ENCODE peak calls at places on chromosomes 7 and 10, in nine cellular contexts. One of them, this sample, is unnamed.

GRCh38 chr10:71722849-71723248 is 3.3 kb upstream of the C10orf105 start:
- DNase-seq in HFF-Myc: no peak
- DNase-seq in Panc1: no peak
- DNase-seq in cardiac fibroblast: no peak
- DNase-seq in neural progenitor cell: no peak
- DNase-seq in foreskin fibroblast: no peak
- DNase-seq in neural crest cell: no peak
- DNase-seq in HFFc6: no peak
- DNase-seq in AG09309: no peak
- DNase-seq in this sample: no peak

GRCh38 chr7:2864999-2865670 is 21.0 kb upstream of the GNA12 start:
- DNase-seq in HFF-Myc: peak
- DNase-seq in Panc1: peak
- DNase-seq in cardiac fibroblast: peak
- DNase-seq in neural progenitor cell: peak
- DNase-seq in foreskin fibroblast: peak
- DNase-seq in neural crest cell: peak
- DNase-seq in HFFc6: peak
- DNase-seq in AG09309: no peak
- DNase-seq in this sample: peak

GRCh38 chr7:341841-342638 is 52.1 kb downstream of the FOXL3 start:
- DNase-seq in HFF-Myc: no peak
- DNase-seq in Panc1: no peak
- DNase-seq in cardiac fibroblast: no peak
- DNase-seq in neural progenitor cell: no peak
- DNase-seq in foreskin fibroblast: no peak
- DNase-seq in neural crest cell: no peak
- DNase-seq in HFFc6: no peak
- DNase-seq in AG09309: no peak
- DNase-seq in this sample: no peak

GRCh38 chr10:79056361-79056735 is 12.4 kb upstream of the ZMIZ1 start:
- DNase-seq in HFF-Myc: no peak
- DNase-seq in Panc1: no peak
- DNase-seq in cardiac fibroblast: no peak
- DNase-seq in neural progenitor cell: no peak
- DNase-seq in foreskin fibroblast: no peak
- DNase-seq in neural crest cell: no peak
- DNase-seq in HFFc6: no peak
- DNase-seq in AG09309: no peak
- DNase-seq in this sample: no peak

GRCh38 chr10:3397846-3398245 is 225.3 kb upstream of the PITRM1 start:
- DNase-seq in HFF-Myc: no peak
- DNase-seq in Panc1: no peak
- DNase-seq in cardiac fibroblast: no peak
- DNase-seq in neural progenitor cell: no peak
- DNase-seq in foreskin fibroblast: no peak
- DNase-seq in neural crest cell: no peak
- DNase-seq in HFFc6: no peak
- DNase-seq in AG09309: no peak
- DNase-seq in this sample: no peak

GRCh38 chr10:47152861-47153349 is 147.1 kb upstream of the GDF10 start:
- DNase-seq in HFF-Myc: no peak
- DNase-seq in Panc1: no peak
- DNase-seq in cardiac fibroblast: peak
- DNase-seq in neural progenitor cell: no peak
- DNase-seq in foreskin fibroblast: peak
- DNase-seq in neural crest cell: no peak
- DNase-seq in HFFc6: peak
- DNase-seq in AG09309: no peak
- DNase-seq in this sample: no peak

GRCh38 chr7:149884541-149884940 is 10.8 kb downstream of the ATP6V0E2 start:
- DNase-seq in HFF-Myc: no peak
- DNase-seq in Panc1: no peak
- DNase-seq in cardiac fibroblast: no peak
- DNase-seq in neural progenitor cell: no peak
- DNase-seq in foreskin fibroblast: no peak
- DNase-seq in neural crest cell: no peak
- DNase-seq in HFFc6: no peak
- DNase-seq in AG09309: no peak
- DNase-seq in this sample: no peak

GRCh38 chr10:114492351-114493037 is 88.2 kb upstream of the AFAP1L2 start:
- DNase-seq in HFF-Myc: no peak
- DNase-seq in Panc1: no peak
- DNase-seq in cardiac fibroblast: no peak
- DNase-seq in neural progenitor cell: no peak
- DNase-seq in foreskin fibroblast: no peak
- DNase-seq in neural crest cell: no peak
- DNase-seq in HFFc6: no peak
- DNase-seq in AG09309: no peak
- DNase-seq in this sample: no peak

GRCh38 chr7:156524737-156525597 is 115.6 kb upstream of the RNF32 start:
- DNase-seq in HFF-Myc: no peak
- DNase-seq in Panc1: no peak
- DNase-seq in cardiac fibroblast: no peak
- DNase-seq in neural progenitor cell: no peak
- DNase-seq in foreskin fibroblast: no peak
- DNase-seq in neural crest cell: no peak
- DNase-seq in HFFc6: no peak
- DNase-seq in AG09309: no peak
- DNase-seq in this sample: no peak

GRCh38 chr10:43667736-43668371 is 19.2 kb upstream of the ZNF32 start:
- DNase-seq in HFF-Myc: no peak
- DNase-seq in Panc1: no peak
- DNase-seq in cardiac fibroblast: no peak
- DNase-seq in neural progenitor cell: no peak
- DNase-seq in foreskin fibroblast: no peak
- DNase-seq in neural crest cell: no peak
- DNase-seq in HFFc6: no peak
- DNase-seq in AG09309: no peak
- DNase-seq in this sample: no peak

GRCh38 chr10:114576716-114577115 is 81.4 kb downstream of the ABLIM1 start:
- DNase-seq in HFF-Myc: no peak
- DNase-seq in Panc1: no peak
- DNase-seq in cardiac fibroblast: no peak
- DNase-seq in neural progenitor cell: no peak
- DNase-seq in foreskin fibroblast: no peak
- DNase-seq in neural crest cell: no peak
- DNase-seq in HFFc6: no peak
- DNase-seq in AG09309: no peak
- DNase-seq in this sample: no peak

GRCh38 chr7:139738101-139738489 is 39.7 kb downstream of the HIPK2 start:
- DNase-seq in HFF-Myc: no peak
- DNase-seq in Panc1: no peak
- DNase-seq in cardiac fibroblast: peak
- DNase-seq in neural progenitor cell: no peak
- DNase-seq in foreskin fibroblast: peak
- DNase-seq in neural crest cell: no peak
- DNase-seq in HFFc6: no peak
- DNase-seq in AG09309: no peak
- DNase-seq in this sample: no peak

GRCh38 chr7:85104432-85105205 is 82.2 kb downstream of the SEMA3D start:
- DNase-seq in HFF-Myc: peak
- DNase-seq in Panc1: no peak
- DNase-seq in cardiac fibroblast: peak
- DNase-seq in neural progenitor cell: no peak
- DNase-seq in foreskin fibroblast: peak
- DNase-seq in neural crest cell: no peak
- DNase-seq in HFFc6: peak
- DNase-seq in AG09309: peak
- DNase-seq in this sample: no peak

GRCh38 chr10:75008952-75009351 is 102.5 kb upstream of the SAMD8 start:
- DNase-seq in HFF-Myc: no peak
- DNase-seq in Panc1: no peak
- DNase-seq in cardiac fibroblast: no peak
- DNase-seq in neural progenitor cell: no peak
- DNase-seq in foreskin fibroblast: no peak
- DNase-seq in neural crest cell: no peak
- DNase-seq in HFFc6: no peak
- DNase-seq in AG09309: no peak
- DNase-seq in this sample: no peak

GRCh38 chr7:38907066-38907465 is 1.9 kb downstream of the VPS41 start:
- DNase-seq in HFF-Myc: no peak
- DNase-seq in Panc1: no peak
- DNase-seq in cardiac fibroblast: no peak
- DNase-seq in neural progenitor cell: no peak
- DNase-seq in foreskin fibroblast: no peak
- DNase-seq in neural crest cell: no peak
- DNase-seq in HFFc6: no peak
- DNase-seq in AG09309: no peak
- DNase-seq in this sample: no peak

GRCh38 chr10:3455385-3456334 is 283.1 kb upstream of the PITRM1 start:
- DNase-seq in HFF-Myc: no peak
- DNase-seq in Panc1: no peak
- DNase-seq in cardiac fibroblast: peak
- DNase-seq in neural progenitor cell: no peak
- DNase-seq in foreskin fibroblast: peak
- DNase-seq in neural crest cell: no peak
- DNase-seq in HFFc6: peak
- DNase-seq in AG09309: no peak
- DNase-seq in this sample: peak

GRCh38 chr7:147579148-147579547 is 1011.4 kb upstream of the C7orf33 start:
- DNase-seq in HFF-Myc: no peak
- DNase-seq in Panc1: no peak
- DNase-seq in cardiac fibroblast: no peak
- DNase-seq in neural progenitor cell: no peak
- DNase-seq in foreskin fibroblast: no peak
- DNase-seq in neural crest cell: no peak
- DNase-seq in HFFc6: no peak
- DNase-seq in AG09309: no peak
- DNase-seq in this sample: no peak

GRCh38 chr10:91409869-91410637 is at the start of gene HECTD2:
- DNase-seq in HFF-Myc: no peak
- DNase-seq in Panc1: peak
- DNase-seq in cardiac fibroblast: peak
- DNase-seq in neural progenitor cell: peak
- DNase-seq in foreskin fibroblast: peak
- DNase-seq in neural crest cell: peak
- DNase-seq in HFFc6: peak
- DNase-seq in AG09309: no peak
- DNase-seq in this sample: peak

GRCh38 chr7:148815612-148816011 is 68.5 kb downstream of the EZH2 start:
- DNase-seq in HFF-Myc: no peak
- DNase-seq in Panc1: no peak
- DNase-seq in cardiac fibroblast: no peak
- DNase-seq in neural progenitor cell: no peak
- DNase-seq in foreskin fibroblast: no peak
- DNase-seq in neural crest cell: no peak
- DNase-seq in HFFc6: no peak
- DNase-seq in AG09309: no peak
- DNase-seq in this sample: no peak
- TF ChIP-seq CTCF in HFF-Myc: no peak
- TF ChIP-seq CTCF in Panc1: no peak
- TF ChIP-seq CTCF in cardiac fibroblast: no peak
- TF ChIP-seq CTCF in neural progenitor cell: no peak
- TF ChIP-seq CTCF in foreskin fibroblast: no peak
- TF ChIP-seq CTCF in neural crest cell: no peak
- TF ChIP-seq CTCF in HFFc6: no peak
- TF ChIP-seq CTCF in AG09309: no peak
- TF ChIP-seq CTCF in this sample: no peak

DNA sequence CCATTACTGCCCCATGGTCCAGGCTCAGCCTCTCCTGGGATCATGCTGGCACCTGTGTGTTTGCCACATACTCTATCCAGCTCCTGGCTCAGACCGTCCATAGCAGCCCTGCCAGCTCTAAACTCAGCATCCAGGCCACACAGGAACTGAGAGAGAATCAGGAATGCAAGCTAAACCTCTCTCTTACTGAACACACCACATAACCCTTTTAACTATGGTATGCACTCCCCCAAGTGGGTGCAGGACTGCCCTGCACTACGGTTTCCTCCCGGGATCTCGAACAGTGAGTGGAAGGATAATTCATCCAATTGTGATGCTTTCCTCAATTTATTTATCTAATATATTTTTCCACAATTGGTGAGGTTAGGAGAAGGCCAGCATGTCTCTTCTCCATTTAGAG is 17.1 kb upstream of the ZNF800 start:
- DNase-seq in HFF-Myc: no peak
- DNase-seq in Panc1: no peak
- DNase-seq in cardiac fibroblast: no peak
- DNase-seq in neural progenitor cell: peak
- DNase-seq in foreskin fibroblast: no peak
- DNase-seq in neural crest cell: no peak
- DNase-seq in HFFc6: peak
- DNase-seq in AG09309: no peak
- DNase-seq in this sample: no peak
- TF ChIP-seq CTCF in HFF-Myc: no peak
- TF ChIP-seq CTCF in Panc1: no peak
- TF ChIP-seq CTCF in cardiac fibroblast: peak
- TF ChIP-seq CTCF in neural progenitor cell: peak
- TF ChIP-seq CTCF in foreskin fibroblast: no peak
- TF ChIP-seq CTCF in neural crest cell: no peak
- TF ChIP-seq CTCF in HFFc6: peak
- TF ChIP-seq CTCF in AG09309: peak
- TF ChIP-seq CTCF in this sample: no peak

GRCh38 chr7:92528188-92528957 is at the start of the genes PEX1 and RBM48:
- DNase-seq in HFF-Myc: peak
- DNase-seq in Panc1: peak
- DNase-seq in cardiac fibroblast: peak
- DNase-seq in neural progenitor cell: peak
- DNase-seq in foreskin fibroblast: peak
- DNase-seq in neural crest cell: peak
- DNase-seq in HFFc6: peak
- DNase-seq in AG09309: peak
- DNase-seq in this sample: peak
- TF ChIP-seq CTCF in HFF-Myc: peak
- TF ChIP-seq CTCF in Panc1: peak
- TF ChIP-seq CTCF in cardiac fibroblast: peak
- TF ChIP-seq CTCF in neural progenitor cell: peak
- TF ChIP-seq CTCF in foreskin fibroblast: no peak
- TF ChIP-seq CTCF in neural crest cell: no peak
- TF ChIP-seq CTCF in HFFc6: peak
- TF ChIP-seq CTCF in AG09309: peak
- TF ChIP-seq CTCF in this sample: peak

DNA sequence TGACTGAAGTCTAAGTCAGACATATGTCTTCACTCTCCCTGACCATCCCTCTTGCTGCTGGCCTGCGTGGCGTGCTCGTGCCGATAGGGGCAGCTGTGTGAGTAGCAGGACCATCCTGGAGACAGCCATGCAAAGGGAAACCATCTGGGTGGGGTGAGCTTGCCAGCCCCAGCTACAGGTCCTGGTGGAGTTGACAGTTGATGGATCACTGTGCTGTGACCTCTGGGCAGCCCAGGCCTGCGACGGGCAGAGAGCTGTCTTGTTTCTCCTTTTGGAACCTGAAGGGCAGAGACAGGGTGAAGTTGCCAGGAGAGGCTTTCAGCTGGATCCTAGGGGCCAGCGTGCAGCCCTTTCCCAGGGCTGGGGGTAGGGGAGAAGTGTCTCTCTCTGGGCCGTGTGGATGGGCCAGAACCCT is 44.7 kb downstream of the GRK5 start:
- DNase-seq in HFF-Myc: no peak
- DNase-seq in Panc1: no peak
- DNase-seq in cardiac fibroblast: peak
- DNase-seq in neural progenitor cell: no peak
- DNase-seq in foreskin fibroblast: peak
- DNase-seq in neural crest cell: no peak
- DNase-seq in HFFc6: peak
- DNase-seq in AG09309: no peak
- DNase-seq in this sample: no peak
- TF ChIP-seq CTCF in HFF-Myc: peak
- TF ChIP-seq CTCF in Panc1: peak
- TF ChIP-seq CTCF in cardiac fibroblast: peak
- TF ChIP-seq CTCF in neural progenitor cell: no peak
- TF ChIP-seq CTCF in foreskin fibroblast: no peak
- TF ChIP-seq CTCF in neural crest cell: peak
- TF ChIP-seq CTCF in HFFc6: no peak
- TF ChIP-seq CTCF in AG09309: no peak
- TF ChIP-seq CTCF in this sample: no peak

This sample was measured in endothelial cell.